ENCODE peak calls at places on chromosomes 12 and 14, in nine cellular contexts. A is stimulated activated CD8-positive, alpha-beta memory T cell treated with anti-CD3 and anti-CD28 coated beads, Interleukin-4, amount 100 ng/mL, for 24 hours; L is psoas muscle; I is astrocyte of the spinal cord; Y is HEK293T; T is renal cortical epithelial cell; M is brain microvascular endothelial cell; G is ovary; D is naive B cell. C is an unnamed sample.

GRCh38 chr12:34625116-34625515 is 602.8 kb downstream of the ALG10 start:
- DNase-seq in I (no peak), L (no peak), Y (peak), D (no peak), M (peak), G (no peak), A (no peak), T (no peak), C (no peak)

GRCh38 chr12:28966049-28966778 is 182.9 kb upstream of the FAR2 start:
- DNase-seq in A (no peak), T (peak), L (no peak), D (no peak), Y (no peak), I (peak), G (no peak), M (no peak), C (no peak)

GRCh38 chr12:60387356-60387755 is 791.5 kb downstream of the SLC16A7 start:
- DNase-seq in T (no peak), Y (no peak), D (no peak), M (no peak), I (no peak), A (no peak), L (no peak), G (no peak), C (no peak)

GRCh38 chr12:98743362-98743953 is 98.4 kb downstream of the APAF1 start:
- DNase-seq in M (peak), T (no peak), Y (peak), G (no peak), A (no peak), I (no peak), L (no peak), D (no peak), C (no peak)

GRCh38 chr12:6426882-6427671 is 17.7 kb upstream of the CD27 start:
- DNase-seq in Y (no peak), M (no peak), A (peak), G (no peak), T (peak), L (no peak), I (no peak), D (peak), C (no peak)

GRCh38 chr12:132244724-132245295 is 84.6 kb downstream of the GALNT9 start:
- DNase-seq in D (no peak), L (no peak), A (no peak), T (no peak), G (no peak), I (no peak), Y (no peak), M (no peak), C (no peak)

GRCh38 chr12:109727039-109727723 is 13.6 kb downstream of the FAM222A start:
- DNase-seq in M (no peak), T (no peak), Y (no peak), I (no peak), D (no peak), G (peak), L (peak), A (no peak), C (peak)

GRCh38 chr12:24905431-24905830 is 43.5 kb downstream of the BCAT1 start:
- DNase-seq in Y (no peak), D (no peak), T (no peak), I (no peak), A (no peak), G (no peak), M (no peak), L (no peak), C (no peak)

GRCh38 chr12:91617830-91618229 is 435.2 kb upstream of the DCN start:
- DNase-seq in D (no peak), Y (no peak), I (no peak), L (no peak), T (peak), M (no peak), G (no peak), A (no peak), C (no peak)

GRCh38 chr14:61563162-61563511 is 132.2 kb upstream of the HIF1A start:
- DNase-seq in D (no peak), A (no peak), Y (no peak), L (no peak), T (no peak), M (no peak), G (no peak), I (no peak), C (no peak)

GRCh38 chr12:25997401-25997973 is 39.0 kb downstream of the RASSF8 start:
- DNase-seq in I (peak), D (no peak), Y (no peak), T (peak), M (peak), L (no peak), A (no peak), G (no peak), C (no peak)

GRCh38 chr12:112130461-112130998 is 5.2 kb downstream of the TRAFD1 start:
- DNase-seq in A (no peak), D (peak), Y (no peak), T (peak), I (peak), G (no peak), L (no peak), M (no peak), C (no peak)

GRCh38 chr12:47591795-47592194 is 114.0 kb downstream of the RPAP3 start:
- DNase-seq in D (no peak), Y (no peak), M (no peak), L (no peak), I (no peak), T (no peak), G (no peak), A (no peak), C (no peak)

GRCh38 chr12:121801601-121802484 is 2.0 kb upstream of the SETD1B start:
- DNase-seq in D (peak), M (no peak), G (no peak), L (no peak), T (no peak), A (no peak), I (peak), Y (no peak), C (no peak)

GRCh38 chr12:8493084-8493483 is 20.2 kb upstream of the CLEC4D start:
- DNase-seq in L (no peak), T (no peak), G (no peak), A (no peak), I (no peak), M (no peak), Y (no peak), D (no peak), C (no peak)

GRCh38 chr12:106982229-106982628 is 4.7 kb downstream of the MTERF2 start:
- DNase-seq in M (no peak), I (no peak), T (no peak), Y (no peak), G (no peak), D (no peak), L (no peak), A (no peak), C (no peak)

GRCh38 chr12:116524964-116525379 is 34.2 kb upstream of the MAP1LC3B2 start:
- DNase-seq in L (no peak), G (no peak), Y (no peak), D (no peak), I (peak), T (no peak), A (no peak), M (no peak), C (no peak)

GRCh38 chr12:126390969-126391566 is 1325.8 kb downstream of the AACS start:
- DNase-seq in L (no peak), G (no peak), A (no peak), I (no peak), M (no peak), T (no peak), Y (no peak), D (no peak), C (no peak)

GRCh38 chr12:118589162-118589561 is 212.8 kb downstream of the SUDS3 start:
- DNase-seq in G (no peak), Y (no peak), T (no peak), D (no peak), M (no peak), L (no peak), A (no peak), I (no peak), C (no peak)

GRCh38 chr14:45673420-45673819 is 420.4 kb upstream of the MIS18BP1 start:
- DNase-seq in M (no peak), Y (no peak), L (no peak), T (no peak), G (no peak), D (no peak), I (no peak), A (no peak), C (no peak)

GRCh38 chr12:13959131-13959734 is 22.2 kb downstream of the GRIN2B start:
- DNase-seq in Y (no peak), I (no peak), L (no peak), D (no peak), M (no peak), T (no peak), G (no peak), A (no peak), C (no peak)

GRCh38 chr12:129613311-129613710 is 290.5 kb downstream of the TMEM132D start:
- DNase-seq in I (no peak), L (no peak), M (no peak), T (no peak), G (no peak), Y (no peak), D (no peak), A (no peak), C (no peak)

GRCh38 chr14:51680031-51680430 is 28.3 kb downstream of the FRMD6 start:
- DNase-seq in A (no peak), M (no peak), Y (peak), T (no peak), L (no peak), I (no peak), D (no peak), G (no peak), C (no peak)

C was measured in posterior cingulate gyrus.